ENCODE peak calls at places on chromosome 3, in six cellular contexts. One of them, this sample, is unnamed.

GRCh38 chr3:172135766-172136729 is 96.7 kb downstream of the FNDC3B start:
- DNase-seq in stimulated activated CD4-positive, alpha-beta T cell treated with anti-CD3 and anti-CD28 coated beads, Interleukin-4, amount 100 ng/mL, for 4 hours: no peak
- DNase-seq in IMR-90: peak
- DNase-seq in H7: no peak
- DNase-seq in Calu3: no peak
- DNase-seq in breast epithelium: no peak
- DNase-seq in this sample: no peak

GRCh38 chr3:119658994-119659393 is 1.4 kb downstream of the POPDC2 start:
- DNase-seq in stimulated activated CD4-positive, alpha-beta T cell treated with anti-CD3 and anti-CD28 coated beads, Interleukin-4, amount 100 ng/mL, for 4 hours: no peak
- DNase-seq in IMR-90: no peak
- DNase-seq in H7: no peak
- DNase-seq in Calu3: no peak
- DNase-seq in breast epithelium: no peak
- DNase-seq in this sample: no peak

GRCh38 chr3:16917256-16917935 is 32.6 kb downstream of the PLCL2 start:
- DNase-seq in stimulated activated CD4-positive, alpha-beta T cell treated with anti-CD3 and anti-CD28 coated beads, Interleukin-4, amount 100 ng/mL, for 4 hours: no peak
- DNase-seq in IMR-90: peak
- DNase-seq in H7: no peak
- DNase-seq in Calu3: no peak
- DNase-seq in breast epithelium: no peak
- DNase-seq in this sample: peak

GRCh38 chr3:151085889-151086483 is 522 bp downstream of the MED12L start:
- DNase-seq in stimulated activated CD4-positive, alpha-beta T cell treated with anti-CD3 and anti-CD28 coated beads, Interleukin-4, amount 100 ng/mL, for 4 hours: no peak
- DNase-seq in IMR-90: no peak
- DNase-seq in H7: peak
- DNase-seq in Calu3: peak
- DNase-seq in breast epithelium: no peak
- DNase-seq in this sample: peak

GRCh38 chr3:23183731-23184130 is 19.4 kb upstream of the UBE2E2 start:
- DNase-seq in stimulated activated CD4-positive, alpha-beta T cell treated with anti-CD3 and anti-CD28 coated beads, Interleukin-4, amount 100 ng/mL, for 4 hours: no peak
- DNase-seq in IMR-90: peak
- DNase-seq in H7: peak
- DNase-seq in Calu3: peak
- DNase-seq in breast epithelium: no peak
- DNase-seq in this sample: peak

GRCh38 chr3:186413615-186414415 is 51.8 kb upstream of the DGKG start:
- DNase-seq in stimulated activated CD4-positive, alpha-beta T cell treated with anti-CD3 and anti-CD28 coated beads, Interleukin-4, amount 100 ng/mL, for 4 hours: no peak
- DNase-seq in IMR-90: no peak
- DNase-seq in H7: no peak
- DNase-seq in Calu3: peak
- DNase-seq in breast epithelium: no peak
- DNase-seq in this sample: peak

GRCh38 chr3:7285502-7285901 is 424.6 kb downstream of the GRM7 start:
- DNase-seq in stimulated activated CD4-positive, alpha-beta T cell treated with anti-CD3 and anti-CD28 coated beads, Interleukin-4, amount 100 ng/mL, for 4 hours: no peak
- DNase-seq in IMR-90: no peak
- DNase-seq in H7: no peak
- DNase-seq in Calu3: no peak
- DNase-seq in breast epithelium: no peak
- DNase-seq in this sample: no peak

GRCh38 chr3:63937661-63938651 is 25.8 kb upstream of the SCAANT1 start:
- DNase-seq in stimulated activated CD4-positive, alpha-beta T cell treated with anti-CD3 and anti-CD28 coated beads, Interleukin-4, amount 100 ng/mL, for 4 hours: no peak
- DNase-seq in IMR-90: no peak
- DNase-seq in H7: no peak
- DNase-seq in Calu3: peak
- DNase-seq in breast epithelium: no peak
- DNase-seq in this sample: no peak

GRCh38 chr3:188531210-188531609 is 377.3 kb downstream of the LPP start:
- DNase-seq in stimulated activated CD4-positive, alpha-beta T cell treated with anti-CD3 and anti-CD28 coated beads, Interleukin-4, amount 100 ng/mL, for 4 hours: no peak
- DNase-seq in IMR-90: peak
- DNase-seq in H7: no peak
- DNase-seq in Calu3: no peak
- DNase-seq in breast epithelium: no peak
- DNase-seq in this sample: peak